ENCODE peak calls at places on chromosomes 13 and 19, in eight cellular contexts. A is keratinocyte; C is H7; Z is GDM1; L is SW480; X is activated CD4-positive, alpha-beta T cell treated with anti-CD3 and anti-CD28 coated beads, Interleukin-2, amount 10 ng/mL, durations not matched to agents 7 days and 5 days; H is lower lobe of right lung; D is CD8-positive, alpha-beta memory T cell. B is an unnamed sample.

GRCh38 chr13:113915012-113915763 is 51.3 kb upstream of the GAS6 start:
- DNase-seq in Z (no peak), H (no peak), L (no peak), X (no peak), C (no peak), A (no peak), D (no peak), B (no peak)

GRCh38 chr19:13152356-13152853 is 2.2 kb downstream of the IER2 start:
- DNase-seq in C (no peak), H (no peak), D (no peak), Z (no peak), A (no peak), L (no peak), X (no peak), B (no peak)

GRCh38 chr13:111984349-111984748 is 82.6 kb upstream of the SOX1 start:
- DNase-seq in H (no peak), L (no peak), C (no peak), Z (no peak), D (no peak), A (no peak), X (no peak), B (no peak)

GRCh38 chr13:63737418-63737817 is 2321.8 kb upstream of the PCDH20 start:
- DNase-seq in L (no peak), H (no peak), A (no peak), C (no peak), Z (no peak), X (no peak), D (no peak), B (no peak)

GRCh38 chr19:47719047-47719885 is 6.0 kb downstream of the EHD2 start:
- DNase-seq in Z (no peak), H (peak), C (peak), L (no peak), A (peak), D (no peak), X (no peak), B (no peak)

GRCh38 chr19:44072543-44073401 is 813 bp downstream of the ZNF284 start:
- DNase-seq in A (peak), C (peak), L (no peak), D (no peak), X (no peak), Z (no peak), H (no peak), B (no peak)

GRCh38 chr13:26987614-26988013 is 184.0 kb downstream of the USP12 start:
- DNase-seq in L (no peak), H (no peak), D (no peak), C (no peak), X (no peak), Z (no peak), A (no peak), B (no peak)

GRCh38 chr13:23488442-23488841 is 54.9 kb upstream of the SACS start:
- DNase-seq in D (no peak), A (no peak), Z (no peak), C (no peak), X (no peak), H (no peak), L (no peak), B (no peak)

GRCh38 chr19:6677495-6677894 is 7.5 kb upstream of the TNFSF14 start:
- DNase-seq in A (no peak), D (no peak), L (no peak), H (no peak), C (no peak), Z (no peak), X (no peak), B (no peak)

GRCh38 chr19:29928831-29929230 is 13.2 kb upstream of the URI1 start:
- DNase-seq in A (no peak), C (no peak), D (no peak), Z (no peak), L (no peak), X (no peak), H (no peak), B (no peak)

GRCh38 chr19:17605761-17606745 is 50.6 kb downstream of the COLGALT1 start:
- DNase-seq in D (peak), H (peak), C (peak), X (peak), Z (peak), L (peak), A (peak), B (no peak)

GRCh38 chr19:38561658-38562057 is 56.1 kb downstream of the MAP4K1 start:
- DNase-seq in C (peak), D (no peak), H (peak), A (no peak), L (no peak), X (no peak), Z (no peak), B (no peak)

B was measured in D721Med.